ENCODE peak calls at places on chromosome 13, in four cellular contexts. R, J, M and P are unnamed samples.

GRCh38 chr13:72652681-72653080 is 74.7 kb downstream of the MZT1 start:
- DNase-seq in R (no peak), J (no peak), M (no peak), P (no peak)

GRCh38 chr13:52345048-52345447 is 60.9 kb downstream of the THSD1 start:
- DNase-seq in R (no peak), J (no peak), M (no peak), P (no peak)

GRCh38 chr13:20475927-20476691 is 49.5 kb downstream of the CRYL1 start:
- DNase-seq in R (no peak), J (peak; percentile 63), M (no peak), P (no peak)

GRCh38 chr13:33277946-33278345 is 7.6 kb downstream of the STARD13 start:
- DNase-seq in R (no peak), J (no peak), M (no peak), P (no peak)

GRCh38 chr13:37495046-37495445 is 103.5 kb downstream of the POSTN start:
- DNase-seq in R (no peak), J (no peak), M (no peak), P (no peak)

GRCh38 chr13:98393873-98394272 is 183.0 kb downstream of the STK24 start:
- DNase-seq in R (no peak), J (no peak), M (no peak), P (no peak)

GRCh38 chr13:111448504-111448903 is 128.1 kb downstream of the TEX29 start:
- DNase-seq in R (no peak), J (no peak), M (no peak), P (no peak)

GRCh38 chr13:51621597-51621996 is 37.3 kb downstream of the WDFY2 start:
- DNase-seq in R (no peak), J (no peak), M (no peak), P (no peak)

GRCh38 chr13:30689752-30690151 is 45.6 kb upstream of the ALOX5AP start:
- DNase-seq in R (no peak), J (no peak), M (no peak), P (no peak)

GRCh38 chr13:114135731-114136171 is 3.3 kb upstream of the RASA3 start:
- DNase-seq in R (no peak), J (peak; percentile 69), M (no peak), P (no peak)

GRCh38 chr13:27406178-27406939 is 18.1 kb upstream of the GTF3A start:
- DNase-seq in R (no peak), J (no peak), M (no peak), P (no peak)

GRCh38 chr13:75458696-75459422 is 23.1 kb downstream of the TBC1D4 start:
- DNase-seq in R (no peak), J (peak; percentile 19), M (no peak), P (no peak)

GRCh38 chr13:79456051-79456450 is 24.9 kb upstream of the NDFIP2 start:
- DNase-seq in R (no peak), J (no peak), M (no peak), P (no peak)

GRCh38 chr13:109773786-109774185 is 12.6 kb downstream of the IRS2 start:
- DNase-seq in R (no peak), J (no peak), M (no peak), P (no peak)
- H3K4me3 ChIP-seq in R (no peak overlapping the region), J (no peak overlapping the region), M (no peak overlapping the region), P (no peak overlapping the region)

GRCh38 chr13:112974125-112974524 is 5.1 kb downstream of the MCF2L start:
- DNase-seq in R (no peak), J (no peak), M (no peak), P (no peak)
- H3K27me3 ChIP-seq in R (no peaks in the 10 kb centered on the region), J (no peaks in the 10 kb centered on the region), M (no peaks in the 10 kb centered on the region), P (peaks cover 54% of the 10 kb centered on the region)

DNA sequence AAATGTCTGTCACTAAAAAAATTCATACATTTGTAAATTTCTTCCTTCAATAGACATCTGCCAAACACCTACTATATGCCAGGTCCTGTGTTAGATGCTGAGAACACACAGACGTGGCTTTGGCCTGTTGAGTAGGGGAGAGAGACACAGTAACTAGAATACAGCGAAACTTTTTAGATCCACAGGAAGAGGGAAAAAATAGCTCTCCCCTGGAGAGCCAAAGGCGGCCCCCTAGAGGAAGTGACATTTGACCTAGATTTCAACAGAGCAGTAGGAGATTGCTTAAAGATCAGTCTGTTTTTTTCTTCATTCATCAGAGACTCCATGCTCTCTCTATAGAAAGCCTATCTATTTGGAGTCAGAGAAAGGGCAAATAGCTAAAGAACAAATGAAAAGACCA is 11.3 kb downstream of the LCP1 start:
- DNase-seq in R (no peak), J (peak; percentile 31), M (no peak), P (no peak)
- H3K4me3 ChIP-seq in R (no peak overlapping the region), J (no peak overlapping the region), M (no peak overlapping the region), P (no peak overlapping the region)

DNA sequence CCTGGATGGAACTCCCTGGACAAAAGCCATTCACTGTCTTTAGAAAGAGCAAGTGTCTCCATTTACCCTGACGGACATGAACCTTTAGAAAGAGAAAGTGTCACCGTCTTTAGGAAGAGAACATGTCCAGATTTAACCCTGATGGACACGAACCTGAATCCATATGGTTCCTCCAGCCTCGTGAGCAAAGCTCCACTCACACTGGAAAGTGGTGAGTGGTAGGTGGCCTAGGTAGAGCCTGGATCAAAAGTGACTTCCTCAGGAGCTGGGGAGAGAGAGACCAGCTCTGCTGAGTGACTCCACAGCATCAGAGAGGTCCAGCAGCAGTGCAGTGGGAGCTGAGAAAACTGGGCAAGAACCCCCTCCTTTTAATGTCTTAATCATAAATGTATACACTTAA is 59.8 kb upstream of the IRS2 start:
- DNase-seq in R (no peak), J (no peak), M (no peak), P (no peak)
- H3K27me3 ChIP-seq in R (no peaks in the 10 kb centered on the region), J (no peaks in the 10 kb centered on the region), M (no peaks in the 10 kb centered on the region), P (no peaks in the 10 kb centered on the region)